ENCODE peak calls at places on chromosomes 5 and 9, in eight cellular contexts. W is AG10803; H is stimulated activated CD4-positive, alpha-beta T cell treated with anti-CD3 and anti-CD28 coated beads, Interleukin-2, amount 100 ng/mL, for 24 hours; B is midbrain; A is GM04503; X is A549; J is K562; R is fibroblast of gingiva. G is an unnamed sample.
A peak's percentile ranks its signal among the peaks of the same experiment; 100 is the strongest.

GRCh38 chr5:67149933-67150523 is 46.6 kb downstream of the CD180 start:
- DNase-seq in W (peak; percentile 43), H (no peak), B (peak; percentile 57), A (no peak), X (no peak), J (peak; percentile 9), R (peak; percentile 47), G (peak; percentile 21)

GRCh38 chr5:177336112-177336511 is 15.4 kb downstream of the LMAN2 start:
- DNase-seq in W (no peak), H (peak; percentile 44), B (no peak), A (no peak), X (peak; percentile 62), J (no peak), R (no peak), G (no peak)

GRCh38 chr5:129771058-129771838 is 23.4 kb downstream of the MINAR2 start:
- DNase-seq in W (peak; percentile 38), H (peak; percentile 44), B (peak; percentile 79), A (peak; percentile 11), X (peak; percentile 35), J (peak; percentile 49), R (peak; percentile 51), G (peak; percentile 44)

GRCh38 chr5:135391123-135391868 is 7.7 kb downstream of the MACROH2A1 start:
- DNase-seq in W (peak; percentile 93), H (no peak), B (no peak), A (peak; percentile 79), X (no peak), J (no peak), R (peak; percentile 56), G (peak; percentile 87)

GRCh38 chr9:111533099-111533785 is 8.3 kb downstream of the ZNF483 start:
- DNase-seq in W (peak; percentile 28), H (no peak), B (no peak), A (no peak), X (no peak), J (no peak), R (peak; percentile 3), G (no peak)

GRCh38 chr5:15290953-15291352 is 209.0 kb upstream of the FBXL7 start:
- DNase-seq in W (no peak), H (no peak), B (no peak), A (no peak), X (no peak), J (peak; percentile 1), R (no peak), G (no peak)

GRCh38 chr9:130498918-130499698 is 54.3 kb downstream of the ASS1 start:
- DNase-seq in W (no peak), H (no peak), B (no peak), A (no peak), X (no peak), J (no peak), R (no peak), G (no peak)

GRCh38 chr5:13658761-13659160 is 285.7 kb downstream of the DNAH5 start:
- DNase-seq in W (no peak), H (no peak), B (no peak), A (no peak), X (no peak), J (no peak), R (no peak), G (no peak)

GRCh38 chr9:114643001-114643400 is 14.6 kb downstream of the TEX53 start:
- DNase-seq in W (no peak), H (no peak), B (no peak), A (no peak), X (no peak), J (no peak), R (no peak), G (no peak)

GRCh38 chr9:81372628-81373191 is 316.6 kb downstream of the TLE1 start:
- DNase-seq in W (no peak), H (no peak), B (no peak), A (no peak), X (no peak), J (no peak), R (peak; percentile 25), G (no peak)